ENCODE peak calls at places on chromosomes 7 and 10, in six cellular contexts. U is NCI-H226, Q is WTC11, W is GM04503, Z is thoracic aorta, D is substantia nigra. M is an unnamed sample.

GRCh38 chr7:76037310-76037709 is 10.5 kb downstream of the STYXL1 start:
- DNase-seq in Q (no peak), U (no peak), W (peak; percentile 57), D (no peak), Z (no peak), M (peak; percentile 51)

GRCh38 chr7:137874390-137874789 is 27.6 kb upstream of the DGKI start:
- DNase-seq in W (peak; percentile 99), U (no peak), Q (no peak), Z (no peak), D (no peak), M (no peak)

GRCh38 chr10:79442171-79443040 is 3.0 kb downstream of the ZCCHC24 start:
- DNase-seq in Q (no peak), W (no peak), D (peak; percentile 92), U (no peak), Z (no peak), M (peak; percentile 98)

GRCh38 chr10:11328264-11329054 is 283.0 kb downstream of the USP6NL start:
- DNase-seq in U (no peak), Z (no peak), D (no peak), W (no peak), Q (no peak), M (no peak)

GRCh38 chr7:139995034-139995915 is 67.5 kb downstream of the PARP12 start:
- DNase-seq in Z (no peak), D (peak; percentile 81), U (peak; percentile 70), Q (no peak), W (peak; percentile 11), M (peak; percentile 86)

GRCh38 chr10:100265821-100266485 is 1.5 kb downstream of the CWF19L1 start:
- DNase-seq in Q (no peak), U (no peak), Z (no peak), D (no peak), W (no peak), M (no peak)

GRCh38 chr10:93445097-93445960 is 36.8 kb downstream of the MYOF start:
- DNase-seq in U (peak; percentile 99), Z (peak; percentile 91), Q (peak; percentile 96), W (peak; percentile 96), D (peak; percentile 72), M (peak; percentile 80)

GRCh38 chr10:129919358-129919757 is 44.7 kb downstream of the EBF3 start:
- DNase-seq in D (no peak), U (no peak), Z (no peak), Q (no peak), W (no peak), M (no peak)

GRCh38 chr7:103540986-103541385 is 95.0 kb upstream of the SLC26A5 start:
- DNase-seq in Z (peak; percentile 65), W (no peak), D (peak; percentile 94), U (no peak), Q (no peak), M (peak; percentile 97)

GRCh38 chr10:13225601-13226000 is 8.6 kb downstream of the UCMA start:
- DNase-seq in Q (no peak), U (no peak), D (no peak), W (no peak), Z (no peak), M (no peak)

GRCh38 chr7:40799-41750 is 151.3 kb upstream of the FAM20C start:
- DNase-seq in Q (no peak), W (no peak), U (no peak), D (no peak), Z (no peak), M (no peak)

GRCh38 chr10:122476034-122476695 is 14.8 kb downstream of the HTRA1 start:
- DNase-seq in U (no peak), W (no peak), Z (no peak), Q (peak; percentile 50), D (no peak), M (no peak)

GRCh38 chr7:99143853-99144672 is at the start of gene SMURF1:
- DNase-seq in Q (peak; percentile 51), D (peak; percentile 79), W (no peak), Z (peak; percentile 21), U (peak; percentile 56), M (peak; percentile 77)

GRCh38 chr10:484925-485661 is 204.4 kb downstream of the DIP2C start:
- DNase-seq in Z (no peak), D (no peak), U (no peak), Q (no peak), W (no peak), M (no peak)

GRCh38 chr7:157612664-157613561 is 276.1 kb downstream of the DNAJB6 start:
- DNase-seq in D (no peak), Q (peak; percentile 30), Z (no peak), W (no peak), U (no peak), M (no peak)

GRCh38 chr10:124685251-124685650 is 58.9 kb downstream of the FAM53B start:
- DNase-seq in Z (no peak), D (peak; percentile 69), Q (no peak), U (no peak), W (no peak), M (peak; percentile 84)

GRCh38 chr10:60473557-60473956 is 83.9 kb upstream of the ANK3 start:
- DNase-seq in W (no peak), Z (no peak), D (no peak), U (peak; percentile 48), Q (no peak), M (no peak)

GRCh38 chr10:15084502-15084922 is 4.1 kb downstream of the ACBD7 start:
- DNase-seq in Q (peak; percentile 24), W (peak; percentile 90), U (peak; percentile 99), Z (no peak), D (peak; percentile 17), M (peak; percentile 78)

M was measured in Ammon's horn.